ENCODE peak calls at places on chromosomes 16 and 17, in ten cellular contexts. One of them, this sample, is unnamed.

GRCh38 chr16:16157166-16157565 is 66.1 kb downstream of the ABCC6 start:
- DNase-seq in iPS-NIHi11: no peak
- DNase-seq in activated T-helper 9 cell treated with anti-CD3 and anti-CD28 coated beads, Interleukin-2, amount 50 U/mL, for 16 hours: no peak
- DNase-seq in lower leg skin: no peak
- DNase-seq in SJSA1: no peak
- DNase-seq in A549: no peak
- DNase-seq in neural progenitor cell: no peak
- DNase-seq in stimulated activated CD4-positive, alpha-beta T cell treated with anti-CD3 and anti-CD28 coated beads, Interleukin-4, amount 100 ng/mL, for 4 hours: no peak
- DNase-seq in activated CD4-positive, alpha-beta memory T cell treated with anti-CD3 and anti-CD28 coated beads for 36 hours: no peak
- DNase-seq in right cardiac atrium: no peak
- DNase-seq in this sample: no peak

GRCh38 chr17:19317359-19318095 is 45.0 kb downstream of the B9D1 start:
- DNase-seq in A549: no peak
- DNase-seq in right cardiac atrium: peak
- DNase-seq in activated CD4-positive, alpha-beta memory T cell treated with anti-CD3 and anti-CD28 coated beads for 36 hours: no peak
- DNase-seq in activated T-helper 9 cell treated with anti-CD3 and anti-CD28 coated beads, Interleukin-2, amount 50 U/mL, for 16 hours: no peak
- DNase-seq in SJSA1: peak
- DNase-seq in iPS-NIHi11: peak
- DNase-seq in lower leg skin: no peak
- DNase-seq in neural progenitor cell: peak
- DNase-seq in stimulated activated CD4-positive, alpha-beta T cell treated with anti-CD3 and anti-CD28 coated beads, Interleukin-4, amount 100 ng/mL, for 4 hours: no peak
- DNase-seq in this sample: peak

GRCh38 chr16:85524630-85525463 is 88.3 kb upstream of the GSE1 start:
- DNase-seq in neural progenitor cell: peak
- DNase-seq in lower leg skin: no peak
- DNase-seq in SJSA1: no peak
- DNase-seq in A549: no peak
- DNase-seq in right cardiac atrium: peak
- DNase-seq in activated CD4-positive, alpha-beta memory T cell treated with anti-CD3 and anti-CD28 coated beads for 36 hours: no peak
- DNase-seq in stimulated activated CD4-positive, alpha-beta T cell treated with anti-CD3 and anti-CD28 coated beads, Interleukin-4, amount 100 ng/mL, for 4 hours: no peak
- DNase-seq in iPS-NIHi11: no peak
- DNase-seq in activated T-helper 9 cell treated with anti-CD3 and anti-CD28 coated beads, Interleukin-2, amount 50 U/mL, for 16 hours: no peak
- DNase-seq in this sample: peak

GRCh38 chr17:61128671-61129115 is 270.9 kb upstream of the TBX2 start:
- DNase-seq in activated T-helper 9 cell treated with anti-CD3 and anti-CD28 coated beads, Interleukin-2, amount 50 U/mL, for 16 hours: no peak
- DNase-seq in iPS-NIHi11: no peak
- DNase-seq in A549: no peak
- DNase-seq in SJSA1: no peak
- DNase-seq in stimulated activated CD4-positive, alpha-beta T cell treated with anti-CD3 and anti-CD28 coated beads, Interleukin-4, amount 100 ng/mL, for 4 hours: no peak
- DNase-seq in lower leg skin: no peak
- DNase-seq in neural progenitor cell: no peak
- DNase-seq in activated CD4-positive, alpha-beta memory T cell treated with anti-CD3 and anti-CD28 coated beads for 36 hours: no peak
- DNase-seq in right cardiac atrium: no peak
- DNase-seq in this sample: no peak

GRCh38 chr17:74778960-74779359 is 2.8 kb upstream of the NAT9 start:
- DNase-seq in iPS-NIHi11: no peak
- DNase-seq in A549: no peak
- DNase-seq in activated CD4-positive, alpha-beta memory T cell treated with anti-CD3 and anti-CD28 coated beads for 36 hours: no peak
- DNase-seq in activated T-helper 9 cell treated with anti-CD3 and anti-CD28 coated beads, Interleukin-2, amount 50 U/mL, for 16 hours: no peak
- DNase-seq in SJSA1: no peak
- DNase-seq in stimulated activated CD4-positive, alpha-beta T cell treated with anti-CD3 and anti-CD28 coated beads, Interleukin-4, amount 100 ng/mL, for 4 hours: no peak
- DNase-seq in neural progenitor cell: no peak
- DNase-seq in right cardiac atrium: no peak
- DNase-seq in lower leg skin: no peak
- DNase-seq in this sample: no peak

GRCh38 chr16:83935005-83935857 is 17.8 kb upstream of the OSGIN1 start:
- DNase-seq in right cardiac atrium: peak
- DNase-seq in activated CD4-positive, alpha-beta memory T cell treated with anti-CD3 and anti-CD28 coated beads for 36 hours: no peak
- DNase-seq in neural progenitor cell: no peak
- DNase-seq in A549: no peak
- DNase-seq in activated T-helper 9 cell treated with anti-CD3 and anti-CD28 coated beads, Interleukin-2, amount 50 U/mL, for 16 hours: no peak
- DNase-seq in stimulated activated CD4-positive, alpha-beta T cell treated with anti-CD3 and anti-CD28 coated beads, Interleukin-4, amount 100 ng/mL, for 4 hours: no peak
- DNase-seq in lower leg skin: no peak
- DNase-seq in SJSA1: no peak
- DNase-seq in iPS-NIHi11: no peak
- DNase-seq in this sample: no peak

GRCh38 chr16:50298075-50298460 is 31.7 kb downstream of the ADCY7 start:
- DNase-seq in neural progenitor cell: no peak
- DNase-seq in lower leg skin: peak
- DNase-seq in stimulated activated CD4-positive, alpha-beta T cell treated with anti-CD3 and anti-CD28 coated beads, Interleukin-4, amount 100 ng/mL, for 4 hours: no peak
- DNase-seq in activated T-helper 9 cell treated with anti-CD3 and anti-CD28 coated beads, Interleukin-2, amount 50 U/mL, for 16 hours: no peak
- DNase-seq in activated CD4-positive, alpha-beta memory T cell treated with anti-CD3 and anti-CD28 coated beads for 36 hours: no peak
- DNase-seq in SJSA1: no peak
- DNase-seq in right cardiac atrium: no peak
- DNase-seq in iPS-NIHi11: no peak
- DNase-seq in A549: no peak
- DNase-seq in this sample: no peak

GRCh38 chr17:17751489-17751995 is 70.3 kb downstream of the RAI1 start:
- DNase-seq in iPS-NIHi11: no peak
- DNase-seq in right cardiac atrium: no peak
- DNase-seq in stimulated activated CD4-positive, alpha-beta T cell treated with anti-CD3 and anti-CD28 coated beads, Interleukin-4, amount 100 ng/mL, for 4 hours: no peak
- DNase-seq in activated T-helper 9 cell treated with anti-CD3 and anti-CD28 coated beads, Interleukin-2, amount 50 U/mL, for 16 hours: no peak
- DNase-seq in activated CD4-positive, alpha-beta memory T cell treated with anti-CD3 and anti-CD28 coated beads for 36 hours: peak
- DNase-seq in lower leg skin: no peak
- DNase-seq in A549: no peak
- DNase-seq in neural progenitor cell: no peak
- DNase-seq in SJSA1: no peak
- DNase-seq in this sample: no peak

GRCh38 chr16:80739523-80739922 is 64.9 kb downstream of the CDYL2 start:
- DNase-seq in activated T-helper 9 cell treated with anti-CD3 and anti-CD28 coated beads, Interleukin-2, amount 50 U/mL, for 16 hours: peak
- DNase-seq in iPS-NIHi11: no peak
- DNase-seq in SJSA1: no peak
- DNase-seq in neural progenitor cell: no peak
- DNase-seq in A549: no peak
- DNase-seq in stimulated activated CD4-positive, alpha-beta T cell treated with anti-CD3 and anti-CD28 coated beads, Interleukin-4, amount 100 ng/mL, for 4 hours: peak
- DNase-seq in lower leg skin: no peak
- DNase-seq in right cardiac atrium: no peak
- DNase-seq in activated CD4-positive, alpha-beta memory T cell treated with anti-CD3 and anti-CD28 coated beads for 36 hours: peak
- DNase-seq in this sample: no peak

GRCh38 chr17:45719335-45720071 is 64.6 kb upstream of the CRHR1 start:
- DNase-seq in neural progenitor cell: peak
- DNase-seq in iPS-NIHi11: peak
- DNase-seq in SJSA1: peak
- DNase-seq in lower leg skin: peak
- DNase-seq in A549: peak
- DNase-seq in right cardiac atrium: no peak
- DNase-seq in stimulated activated CD4-positive, alpha-beta T cell treated with anti-CD3 and anti-CD28 coated beads, Interleukin-4, amount 100 ng/mL, for 4 hours: no peak
- DNase-seq in activated T-helper 9 cell treated with anti-CD3 and anti-CD28 coated beads, Interleukin-2, amount 50 U/mL, for 16 hours: no peak
- DNase-seq in activated CD4-positive, alpha-beta memory T cell treated with anti-CD3 and anti-CD28 coated beads for 36 hours: no peak
- DNase-seq in this sample: no peak

GRCh38 chr17:7841309-7841621 is 7.2 kb downstream of the KDM6B start:
- DNase-seq in lower leg skin: no peak
- DNase-seq in A549: no peak
- DNase-seq in activated CD4-positive, alpha-beta memory T cell treated with anti-CD3 and anti-CD28 coated beads for 36 hours: no peak
- DNase-seq in iPS-NIHi11: no peak
- DNase-seq in activated T-helper 9 cell treated with anti-CD3 and anti-CD28 coated beads, Interleukin-2, amount 50 U/mL, for 16 hours: no peak
- DNase-seq in stimulated activated CD4-positive, alpha-beta T cell treated with anti-CD3 and anti-CD28 coated beads, Interleukin-4, amount 100 ng/mL, for 4 hours: no peak
- DNase-seq in right cardiac atrium: no peak
- DNase-seq in neural progenitor cell: no peak
- DNase-seq in SJSA1: no peak
- DNase-seq in this sample: no peak

GRCh38 chr16:85898521-85899442 is at the start of gene IRF8:
- DNase-seq in activated T-helper 9 cell treated with anti-CD3 and anti-CD28 coated beads, Interleukin-2, amount 50 U/mL, for 16 hours: peak
- DNase-seq in activated CD4-positive, alpha-beta memory T cell treated with anti-CD3 and anti-CD28 coated beads for 36 hours: peak
- DNase-seq in A549: no peak
- DNase-seq in neural progenitor cell: peak
- DNase-seq in right cardiac atrium: peak
- DNase-seq in stimulated activated CD4-positive, alpha-beta T cell treated with anti-CD3 and anti-CD28 coated beads, Interleukin-4, amount 100 ng/mL, for 4 hours: peak
- DNase-seq in lower leg skin: peak
- DNase-seq in iPS-NIHi11: peak
- DNase-seq in SJSA1: peak
- DNase-seq in this sample: peak

GRCh38 chr17:41536741-41537613 is 8.9 kb upstream of the KRT19 start:
- DNase-seq in iPS-NIHi11: no peak
- DNase-seq in activated T-helper 9 cell treated with anti-CD3 and anti-CD28 coated beads, Interleukin-2, amount 50 U/mL, for 16 hours: no peak
- DNase-seq in lower leg skin: no peak
- DNase-seq in neural progenitor cell: no peak
- DNase-seq in activated CD4-positive, alpha-beta memory T cell treated with anti-CD3 and anti-CD28 coated beads for 36 hours: no peak
- DNase-seq in right cardiac atrium: no peak
- DNase-seq in A549: no peak
- DNase-seq in SJSA1: no peak
- DNase-seq in stimulated activated CD4-positive, alpha-beta T cell treated with anti-CD3 and anti-CD28 coated beads, Interleukin-4, amount 100 ng/mL, for 4 hours: no peak
- DNase-seq in this sample: no peak

GRCh38 chr16:9900576-9900975 is 281.7 kb downstream of the GRIN2A start:
- DNase-seq in SJSA1: no peak
- DNase-seq in stimulated activated CD4-positive, alpha-beta T cell treated with anti-CD3 and anti-CD28 coated beads, Interleukin-4, amount 100 ng/mL, for 4 hours: no peak
- DNase-seq in neural progenitor cell: no peak
- DNase-seq in activated CD4-positive, alpha-beta memory T cell treated with anti-CD3 and anti-CD28 coated beads for 36 hours: no peak
- DNase-seq in lower leg skin: no peak
- DNase-seq in A549: no peak
- DNase-seq in right cardiac atrium: no peak
- DNase-seq in iPS-NIHi11: no peak
- DNase-seq in activated T-helper 9 cell treated with anti-CD3 and anti-CD28 coated beads, Interleukin-2, amount 50 U/mL, for 16 hours: no peak
- DNase-seq in this sample: no peak